ENCODE peak calls at places on chromosomes 2 and 18, in four cellular contexts. B is globus pallidus, Z is immature natural killer cell, T is hepatic stellate cell. J is an unnamed sample.

GRCh38 chr2:48586433-48586832 is 31.2 kb upstream of the GTF2A1L start:
- DNase-seq in Z (no peak), T (no peak), B (no peak), J (no peak)

GRCh38 chr2:186726938-186727337 is 33.1 kb downstream of the FAM171B start:
- DNase-seq in Z (no peak), T (peak), B (no peak), J (peak)

GRCh38 chr2:224359569-224359968 is 42.3 kb downstream of the FAM124B start:
- DNase-seq in T (peak), Z (no peak), B (no peak), J (no peak)

GRCh38 chr2:85501244-85501643 is 37.7 kb upstream of the MAT2A start:
- DNase-seq in Z (no peak), T (no peak), B (no peak), J (no peak)

GRCh38 chr18:45423664-45424063 is 191.6 kb upstream of the SLC14A2 start:
- DNase-seq in Z (no peak), B (no peak), T (no peak), J (no peak)

GRCh38 chr2:61898810-61899209 is 6.7 kb upstream of the COMMD1 start:
- DNase-seq in Z (no peak), B (no peak), T (no peak), J (no peak)

GRCh38 chr2:165273176-165273575 is 34.0 kb downstream of the SCN2A start:
- DNase-seq in T (no peak), B (no peak), Z (no peak), J (no peak)

GRCh38 chr2:71710805-71711469 is 257.6 kb downstream of the DYSF start:
- DNase-seq in T (no peak), Z (no peak), B (no peak), J (no peak)

GRCh38 chr2:9707008-9707407 is 76.2 kb upstream of the YWHAQ start:
- DNase-seq in T (no peak), B (no peak), Z (no peak), J (no peak)

GRCh38 chr2:76895469-76895868 is 626.7 kb downstream of the LRRTM4 start:
- DNase-seq in Z (no peak), B (no peak), T (no peak), J (no peak)

GRCh38 chr2:96409543-96410184 is 74.1 kb downstream of the NCAPH start:
- DNase-seq in Z (no peak), B (no peak), T (no peak), J (no peak)

GRCh38 chr2:219362524-219363164 is 25.1 kb downstream of the DNPEP start:
- DNase-seq in T (peak), Z (no peak), B (no peak), J (no peak)

GRCh38 chr2:227153307-227153706 is 10.7 kb downstream of the COL4A4 start:
- DNase-seq in B (no peak), Z (no peak), T (no peak), J (no peak)

GRCh38 chr2:58289029-58289428 is 47.9 kb upstream of the FANCL start:
- DNase-seq in T (no peak), Z (no peak), B (no peak), J (no peak)

GRCh38 chr2:147331790-147332419 is 512.9 kb upstream of the ACVR2A start:
- DNase-seq in T (no peak), Z (peak), B (no peak), J (peak)

GRCh38 chr2:6657131-6657530 is 208.6 kb downstream of the CMPK2 start:
- DNase-seq in B (no peak), T (no peak), Z (no peak), J (no peak)

GRCh38 chr2:70994055-70994444 is 623 bp downstream of the TEX261 start:
- DNase-seq in Z (no peak), T (no peak), B (no peak), J (no peak)

GRCh38 chr2:122300758-122301157 is 545.3 kb downstream of the TSN start:
- DNase-seq in T (no peak), Z (no peak), B (no peak), J (no peak)

GRCh38 chr18:77114564-77115391 is 17.8 kb downstream of the MBP start:
- DNase-seq in T (peak), B (peak), Z (peak), J (peak)

GRCh38 chr18:51194604-51195003 is 2.9 kb downstream of the MEX3C start:
- DNase-seq in Z (no peak), T (no peak), B (no peak), J (no peak)

GRCh38 chr2:207469953-207470699 is 59.6 kb upstream of the CREB1 start:
- DNase-seq in T (no peak), B (no peak), Z (no peak), J (no peak)

J was measured in COLO829.